ENCODE peak calls at places on chromosomes 7 and 10, in four cellular contexts. K is natural killer cell, X is heart right ventricle, R is WERI-Rb-1. L is an unnamed sample.

GRCh38 chr7:23020742-23021401 is 6.9 kb upstream of the HYCC1 start:
- DNase-seq in K (no peak), X (peak; percentile 15), R (no peak), L (no peak)

GRCh38 chr7:117127585-117128168 is 174.4 kb downstream of the ST7 start:
- DNase-seq in K (no peak), X (peak; percentile 49), R (peak; percentile 17), L (no peak)

GRCh38 chr7:91941450-91941849 is 788 bp downstream of the AKAP9 start:
- DNase-seq in K (peak; percentile 21), X (peak; percentile 50), R (peak; percentile 62), L (no peak)

GRCh38 chr7:117157121-117157870 is 165.6 kb downstream of the WNT2 start:
- DNase-seq in K (no peak), X (peak; percentile 40), R (no peak), L (no peak)

GRCh38 chr10:24382979-24383663 is 174.2 kb downstream of the KIAA1217 start:
- DNase-seq in K (no peak), X (no peak), R (no peak), L (no peak)

GRCh38 chr7:42233166-42233565 is 3.8 kb downstream of the GLI3 start:
- DNase-seq in K (no peak), X (no peak), R (no peak), L (no peak)

GRCh38 chr7:128383781-128384180 is 22.3 kb upstream of the PRRT4 start:
- DNase-seq in K (no peak), X (no peak), R (no peak), L (no peak)

GRCh38 chr7:128884561-128885369 is 22.1 kb downstream of the ATP6V1F start:
- DNase-seq in K (no peak), X (no peak), R (no peak), L (no peak)

GRCh38 chr7:87876759-87877234 is 504 bp downstream of the DBF4 start:
- DNase-seq in K (peak; percentile 33), X (peak; percentile 40), R (peak; percentile 46), L (peak; percentile 35)

GRCh38 chr7:39184387-39184786 is 206.7 kb downstream of the POU6F2 start:
- DNase-seq in K (no peak), X (no peak), R (peak; percentile 52), L (no peak)

GRCh38 chr10:103736763-103737162 is 118.6 kb downstream of the SH3PXD2A start:
- DNase-seq in K (no peak), X (no peak), R (peak; percentile 68), L (no peak)

GRCh38 chr7:154927624-154928125 is 75.2 kb downstream of the PAXIP1 start:
- DNase-seq in K (peak; percentile 60), X (peak; percentile 84), R (peak; percentile 72), L (peak; percentile 32)

GRCh38 chr7:22588396-22588795 is 88.4 kb upstream of the STEAP1B start:
- DNase-seq in K (no peak), X (no peak), R (no peak), L (no peak)

GRCh38 chr7:76412249-76412648 is 2.8 kb upstream of the SSC4D start:
- DNase-seq in K (no peak), X (no peak), R (no peak), L (no peak)

GRCh38 chr10:106836923-106837322 is 327.6 kb downstream of the SORCS1 start:
- DNase-seq in K (no peak), X (no peak), R (no peak), L (no peak)

GRCh38 chr10:93413252-93413689 is 68.9 kb downstream of the MYOF start:
- DNase-seq in K (no peak), X (no peak), R (no peak), L (no peak)

GRCh38 chr7:74627699-74628411 is 29.7 kb upstream of the GTF2I start:
- DNase-seq in K (no peak), X (peak; percentile 16), R (peak; percentile 95), L (no peak)

GRCh38 chr10:79321951-79322350 is 25.3 kb upstream of the PPIF start:
- DNase-seq in K (no peak), X (no peak), R (no peak), L (no peak)

GRCh38 chr10:94366382-94366781 is 3.6 kb upstream of the NOC3L start:
- DNase-seq in K (no peak), X (no peak), R (no peak), L (no peak)

GRCh38 chr10:127498081-127498480 is 51.0 kb upstream of the NPS start:
- DNase-seq in K (no peak), X (no peak), R (no peak), L (no peak)

GRCh38 chr10:14878266-14879054 is at the start of gene SUV39H2:
- DNase-seq in K (peak; percentile 92), X (peak; percentile 94), R (peak; percentile 85), L (peak; percentile 93)

GRCh38 chr7:153550173-153550572 is 502.0 kb upstream of the DPP6 start:
- DNase-seq in K (no peak), X (no peak), R (no peak), L (no peak)

GRCh38 chr10:52952391-52953079 is 180.0 kb upstream of the MBL2 start:
- DNase-seq in K (no peak), X (no peak), R (no peak), L (no peak)

GRCh38 chr10:52956451-52956850 is 183.9 kb upstream of the MBL2 start:
- DNase-seq in K (no peak), X (no peak), R (no peak), L (no peak)

GRCh38 chr10:52954407-52954806 is 181.8 kb upstream of the MBL2 start:
- DNase-seq in K (no peak), X (no peak), R (no peak), L (no peak)

GRCh38 chr10:52956861-52957260 is 184.3 kb upstream of the MBL2 start:
- DNase-seq in K (no peak), X (no peak), R (no peak), L (no peak)

GRCh38 chr10:52955337-52955736 is 182.8 kb upstream of the MBL2 start:
- DNase-seq in K (no peak), X (no peak), R (no peak), L (no peak)
- TF ChIP-seq CTCF in K (no peak), X (no peak), R (no peak), L (no peak)

GRCh38 chr7:1370738-1371137 is 88.5 kb downstream of the MICALL2 start:
- DNase-seq in K (no peak), X (no peak), R (no peak), L (no peak)

GRCh38 chr7:1369856-1370657 is 89.2 kb downstream of the MICALL2 start:
- DNase-seq in K (no peak), X (no peak), R (no peak), L (no peak)

GRCh38 chr7:1367501-1367900 is 91.8 kb downstream of the MICALL2 start:
- DNase-seq in K (no peak), X (no peak), R (no peak), L (no peak)

GRCh38 chr7:1368150-1368681 is 91.1 kb downstream of the MICALL2 start:
- DNase-seq in K (no peak), X (no peak), R (no peak), L (no peak)

DNA sequence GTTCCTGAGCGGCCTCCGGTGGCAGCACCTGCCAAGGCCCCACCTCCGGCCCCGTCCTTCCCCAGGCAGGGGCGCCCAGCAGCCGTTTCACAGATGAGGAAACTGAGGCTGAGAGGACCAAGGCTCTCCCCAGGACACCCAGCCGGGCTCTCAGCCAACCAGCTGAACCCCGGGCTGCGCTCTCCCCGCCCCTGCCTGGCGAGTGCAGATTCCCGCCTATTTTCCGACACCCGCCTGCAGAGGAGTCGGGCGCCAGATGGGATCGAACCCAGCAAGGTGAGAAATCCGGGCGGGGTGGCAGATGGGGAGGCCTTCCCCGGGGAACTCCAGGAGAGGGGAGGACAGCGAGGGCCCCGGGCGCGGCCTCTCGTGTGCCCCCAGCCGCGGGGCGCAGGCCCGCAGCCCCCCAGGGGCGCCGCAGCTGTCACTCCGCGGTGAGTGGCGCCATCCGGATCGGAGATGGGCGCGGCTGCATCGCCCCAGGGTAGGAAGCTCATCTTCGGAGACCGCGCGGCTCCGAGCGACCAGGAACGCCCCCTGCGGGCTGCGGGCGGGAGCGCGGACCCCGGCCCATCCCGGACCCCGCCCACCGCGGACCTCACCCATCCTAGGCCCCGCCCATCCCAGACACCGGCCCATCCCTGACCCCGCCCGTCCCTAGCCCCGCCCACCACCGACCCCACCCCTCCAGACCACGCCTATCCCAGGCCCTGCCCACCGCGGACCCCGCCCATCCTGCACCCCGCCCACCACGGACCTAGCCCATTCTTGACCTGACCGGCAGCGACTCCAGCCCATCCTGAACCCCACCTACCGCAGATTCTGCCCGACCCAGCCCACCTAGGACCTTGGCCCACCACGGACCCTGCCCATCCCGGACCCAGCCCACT is 90.3 kb downstream of the MICALL2 start:
- DNase-seq in K (no peak), X (no peak), R (peak; percentile 97), L (no peak)
- TF ChIP-seq CTCF in K (no peak), X (peak; percentile 14), R (peak; percentile 81), L (no peak)

DNA sequence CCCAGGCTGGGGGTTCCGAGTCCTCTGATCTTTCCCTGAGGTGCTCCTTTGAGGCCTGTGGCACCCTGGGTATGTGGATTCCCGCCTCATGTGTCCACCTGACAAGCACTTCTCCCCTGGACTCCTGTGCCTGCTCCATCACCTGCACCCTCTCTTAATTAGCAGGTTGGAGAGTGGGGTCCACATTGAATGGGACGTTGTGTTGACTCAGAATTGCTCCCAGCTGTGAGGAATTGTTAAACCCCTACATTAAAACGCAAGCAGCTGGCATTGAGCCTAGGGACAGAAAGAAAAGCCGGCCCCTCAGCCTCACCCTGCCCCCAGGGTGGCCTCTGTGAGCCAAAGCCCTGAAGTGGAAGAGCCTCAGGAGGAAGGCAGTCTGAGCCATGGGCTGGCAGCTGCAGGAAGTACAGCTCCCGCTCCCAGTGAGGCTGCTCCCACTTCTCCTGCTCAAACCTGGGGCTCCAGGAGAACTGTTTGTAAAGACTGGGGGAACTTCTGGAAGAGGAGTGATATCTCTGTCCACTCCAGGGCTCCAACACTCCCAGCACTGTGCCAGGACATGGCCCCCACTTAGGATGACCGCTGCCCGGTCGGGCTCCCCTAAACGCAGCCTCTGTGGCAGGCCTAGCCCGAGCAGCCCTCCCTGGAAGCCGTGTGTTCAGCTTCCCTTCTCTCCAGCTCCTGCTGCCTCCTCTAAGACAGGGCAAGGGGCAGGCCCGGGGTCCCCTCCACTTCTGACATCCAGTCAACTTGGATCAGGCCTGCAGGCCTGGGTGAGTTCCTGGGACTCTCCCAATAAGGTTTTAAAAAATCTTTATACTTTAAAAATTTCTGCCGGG is 1.8 kb upstream of the OPN4 start:
- DNase-seq in K (no peak), X (no peak), R (no peak), L (peak; percentile 9)
- TF ChIP-seq CTCF in K (no peak), X (no peak), R (no peak), L (no peak)

DNA sequence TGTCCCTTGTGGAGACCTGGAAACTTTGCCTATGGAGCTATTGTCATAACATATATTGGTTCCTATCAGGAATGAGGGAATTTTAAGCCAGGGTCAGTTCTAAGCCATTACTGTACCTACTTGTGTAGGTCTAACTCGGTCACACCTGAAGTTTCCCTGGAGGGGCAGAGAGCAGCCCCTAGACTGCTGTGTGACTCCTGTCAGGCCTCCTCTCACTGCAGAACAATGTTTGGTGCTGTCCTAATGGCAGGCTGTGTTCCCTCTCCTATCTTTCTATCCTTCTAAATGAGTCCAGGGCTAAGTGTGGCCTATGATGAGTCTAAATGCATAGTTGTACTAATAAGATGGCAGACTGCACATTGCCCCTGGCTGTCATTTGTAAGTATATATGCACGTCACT is 14.2 kb downstream of the MBL2 start:
- DNase-seq in K (no peak), X (no peak), R (no peak), L (no peak)
- TF ChIP-seq CTCF in K (no peak), X (no peak), R (no peak), L (no peak)

L was measured in activated B cell treated with CpG ODN at 0.5 μM for 24 hours.